ENCODE peak calls at places on chromosomes 7 and 10, in five cellular contexts. A, J, B, I and E are unnamed samples.

GRCh38 chr10:118495499-118495898 is 99.9 kb downstream of the PRLHR start:
- DNase-seq in J (no peak), I (peak), B (no peak), A (no peak), E (no peak)

GRCh38 chr7:84105582-84105981 is 89.0 kb downstream of the SEMA3A start:
- DNase-seq in B (no peak), J (peak), A (no peak), I (no peak), E (peak)

GRCh38 chr7:117659453-117660086 is 179.7 kb downstream of the CFTR start:
- DNase-seq in A (no peak), I (no peak), B (peak), J (no peak), E (peak)

GRCh38 chr7:102821994-102822747 is 73.4 kb downstream of the FAM185A start:
- DNase-seq in A (no peak), I (no peak), J (no peak), B (no peak), E (no peak)

GRCh38 chr10:77164616-77165311 is 472.8 kb downstream of the KCNMA1 start:
- DNase-seq in B (peak), I (no peak), A (no peak), J (no peak), E (peak)

GRCh38 chr7:74498996-74499834 is 45.5 kb downstream of the GTF2IRD1 start:
- DNase-seq in I (no peak), A (no peak), J (no peak), B (no peak), E (peak)

GRCh38 chr7:151306374-151306773 is 35.2 kb upstream of the NUB1 start:
- DNase-seq in A (no peak), J (no peak), I (no peak), B (no peak), E (no peak)

GRCh38 chr10:17109475-17110207 is 20.0 kb downstream of the CUBN start:
- DNase-seq in J (peak), B (peak), I (no peak), A (no peak), E (peak)

GRCh38 chr7:157010588-157011332 is at the start of gene MNX1:
- DNase-seq in J (no peak), I (no peak), B (no peak), A (peak), E (no peak)

GRCh38 chr10:91901784-91902677 is 7.3 kb downstream of the FGFBP3 start:
- DNase-seq in A (no peak), B (peak), J (peak), I (no peak), E (peak)

GRCh38 chr7:152050547-152050971 is 25.1 kb downstream of the GALNT11 start:
- DNase-seq in J (peak), I (no peak), B (peak), A (peak), E (no peak)

GRCh38 chr10:123250640-123251039 is 96.4 kb downstream of the BUB3 start:
- DNase-seq in I (no peak), J (no peak), A (no peak), B (no peak), E (no peak)

GRCh38 chr7:54774785-54775740 is 16.1 kb upstream of the SEC61G start:
- DNase-seq in J (no peak), B (no peak), I (no peak), A (no peak), E (no peak)

GRCh38 chr7:94904982-94905381 is 2.4 kb upstream of the PPP1R9A start:
- DNase-seq in J (no peak), B (no peak), A (no peak), I (no peak), E (no peak)

GRCh38 chr10:117647306-117647705 is 104.8 kb downstream of the EMX2 start:
- DNase-seq in J (peak), B (peak), I (no peak), A (no peak), E (no peak)

GRCh38 chr7:69663911-69664310 is 65.6 kb downstream of the AUTS2 start:
- DNase-seq in J (no peak), A (no peak), I (no peak), B (no peak), E (no peak)

GRCh38 chr10:123777881-123778280 is 111.7 kb downstream of the GPR26 start:
- DNase-seq in B (no peak), A (no peak), J (no peak), I (no peak), E (no peak)

GRCh38 chr7:37756797-37757551 is 73.4 kb downstream of the GPR141 start:
- DNase-seq in I (no peak), A (no peak), J (no peak), B (no peak), E (no peak)

GRCh38 chr7:13560441-13560840 is 429.0 kb downstream of the ETV1 start:
- DNase-seq in A (no peak), J (peak), B (peak), I (no peak), E (no peak)

GRCh38 chr10:76022366-76022765 is 590.9 kb downstream of the LRMDA start:
- DNase-seq in A (no peak), J (no peak), B (no peak), I (no peak), E (no peak)

GRCh38 chr10:30980951-30981616 is 50.6 kb downstream of the ZNF438 start:
- DNase-seq in I (no peak), A (peak), B (peak), J (peak), E (peak)

GRCh38 chr10:120508393-120508792 is 51.4 kb downstream of the PLPP4 start:
- DNase-seq in A (no peak), B (peak), J (no peak), I (no peak), E (peak)

GRCh38 chr7:72275412-72276070 is 136.6 kb downstream of the CALN1 start:
- DNase-seq in B (no peak), J (no peak), A (no peak), I (no peak), E (no peak)

GRCh38 chr10:87973635-87974034 is 110.2 kb downstream of the PTEN start:
- DNase-seq in B (peak), A (no peak), J (peak), I (no peak), E (peak)

GRCh38 chr10:86350897-86351296 is 15.7 kb downstream of the GRID1 start:
- DNase-seq in I (no peak), J (no peak), B (no peak), A (no peak), E (no peak)

GRCh38 chr10:112887968-112888367 is 62.1 kb upstream of the TCF7L2 start:
- DNase-seq in I (no peak), B (no peak), J (no peak), A (no peak), E (no peak)

GRCh38 chr7:44326261-44327125 is 1.1 kb upstream of the CAMK2B start:
- DNase-seq in A (no peak), J (no peak), I (peak), B (no peak), E (no peak)
- H3K4me3 ChIP-seq in A (no peak), J (no peak), I (peak), B (no peak), E (no peak)

GRCh38 chr7:70829221-70830059 is 302.5 kb upstream of the GALNT17 start:
- DNase-seq in J (no peak), I (peak), B (peak), A (peak), E (peak)
- H3K4me3 ChIP-seq in J (peak), I (peak), B (peak), A (no peak), E (no peak)

DNA sequence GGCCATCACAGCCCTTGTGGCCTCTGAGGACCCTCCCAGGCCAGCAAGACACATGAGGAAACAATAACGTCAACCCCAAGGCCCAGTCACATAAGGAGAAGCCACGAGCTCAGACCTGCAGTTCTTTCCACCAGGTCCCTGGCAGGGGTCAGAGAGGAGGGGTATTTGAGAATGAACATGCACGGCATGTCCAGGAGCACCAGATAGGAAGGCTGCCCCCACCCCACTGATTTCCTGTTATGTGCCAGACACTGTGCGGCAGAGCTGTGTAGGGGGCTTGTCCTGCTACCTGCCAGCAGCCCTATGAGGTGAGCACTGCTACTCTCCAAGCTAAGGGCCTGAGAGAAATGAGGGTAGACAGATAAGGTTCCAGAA is 40.7 kb upstream of the ZMIZ1 start:
- DNase-seq in I (no peak), J (no peak), A (no peak), B (no peak), E (no peak)
- H3K4me3 ChIP-seq in I (no peak), J (no peak), A (no peak), B (no peak), E (no peak)

DNA sequence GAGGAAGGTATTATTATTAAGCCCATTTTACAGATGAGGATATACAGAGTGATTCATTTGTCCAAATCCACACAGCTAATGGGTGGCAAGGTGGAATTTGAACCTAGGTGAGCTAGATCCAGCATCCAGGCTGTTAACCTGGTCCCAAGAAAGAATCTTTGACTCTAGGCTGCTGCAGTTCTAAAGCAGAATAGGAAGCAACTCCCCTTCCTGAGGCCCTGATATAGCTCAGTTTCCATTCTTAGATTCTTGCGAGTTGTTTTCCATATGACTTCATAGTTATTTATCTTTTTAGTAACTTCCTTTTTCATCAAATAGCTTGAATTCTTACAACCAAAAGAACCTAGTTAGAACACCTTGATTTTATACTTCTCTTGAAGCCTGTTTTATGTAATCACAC is 24.1 kb upstream of the ZC3HAV1L start:
- DNase-seq in I (no peak), J (no peak), A (no peak), B (no peak), E (no peak)
- H3K4me3 ChIP-seq in I (no peak), J (no peak), A (no peak), B (no peak), E (no peak)